ENCODE peak calls at places on chromosomes 2 and 18, in five cellular contexts. T is GM12878, K is IMR-90, P is HepG2, R is K562. G is an unnamed sample.

GRCh38 chr18:47756364-47757016 is 174.0 kb downstream of the SMAD2 start:
- DNase-seq in T (no peak), K (peak; percentile 33), P (peak; percentile 46), R (peak; percentile 50), G (peak; percentile 31)

GRCh38 chr2:235669269-235669831 is 175.5 kb downstream of the AGAP1 start:
- DNase-seq in T (no peak), K (peak; percentile 58), P (peak; percentile 69), R (no peak), G (peak; percentile 82)

GRCh38 chr2:198220727-198221337 is 416.4 kb downstream of the PLCL1 start:
- DNase-seq in T (no peak), K (no peak), P (no peak), R (no peak), G (no peak)

GRCh38 chr2:110674620-110675555 is 3.0 kb downstream of the BUB1 start:
- DNase-seq in T (peak; percentile 98), K (peak; percentile 50), P (no peak), R (no peak), G (peak; percentile 26)

GRCh38 chr2:180644709-180645108 is 335.7 kb upstream of the UBE2E3 start:
- DNase-seq in T (no peak), K (peak; percentile 96), P (no peak), R (no peak), G (peak; percentile 32)

GRCh38 chr2:195646424-195646823 is 10.6 kb upstream of the SLC39A10 start:
- DNase-seq in T (no peak), K (no peak), P (no peak), R (peak; percentile 9), G (no peak)

GRCh38 chr2:225948903-225949302 is 549.4 kb downstream of the NYAP2 start:
- DNase-seq in T (no peak), K (no peak), P (no peak), R (no peak), G (no peak)

GRCh38 chr2:12702661-12703121 is 14.0 kb upstream of the TRIB2 start:
- DNase-seq in T (no peak), K (peak; percentile 90), P (no peak), R (no peak), G (no peak)

GRCh38 chr2:80001704-80002103 is 302.8 kb downstream of the LRRTM1 start:
- DNase-seq in T (no peak), K (peak; percentile 75), P (no peak), R (no peak), G (no peak)

GRCh38 chr2:178271629-178272333 is 77.5 kb downstream of the OSBPL6 start:
- DNase-seq in T (no peak), K (peak; percentile 70), P (no peak), R (no peak), G (no peak)

GRCh38 chr2:20167356-20167755 is 57.6 kb downstream of the SDC1 start:
- DNase-seq in T (no peak), K (no peak), P (no peak), R (no peak), G (no peak)

GRCh38 chr18:50933684-50934083 is 34.2 kb upstream of the ELAC1 start:
- DNase-seq in T (no peak), K (no peak), P (no peak), R (no peak), G (no peak)

GRCh38 chr2:160224060-160224459 is 24.0 kb upstream of the ITGB6 start:
- DNase-seq in T (peak; percentile 67), K (peak; percentile 98), P (peak; percentile 69), R (peak; percentile 28), G (peak; percentile 92)

GRCh38 chr2:159078443-159078842 is 110.0 kb downstream of the TANC1 start:
- DNase-seq in T (no peak), K (no peak), P (no peak), R (no peak), G (no peak)

GRCh38 chr2:61016392-61017002 is 1.0 kb upstream of the PEX13 start:
- DNase-seq in T (no peak), K (no peak), P (peak; percentile 46), R (no peak), G (peak; percentile 20)

GRCh38 chr2:204491528-204491927 is 53.7 kb upstream of the PARD3B start:
- DNase-seq in T (no peak), K (no peak), P (no peak), R (no peak), G (no peak)

GRCh38 chr18:45221363-45221762 is 393.9 kb upstream of the SLC14A2 start:
- DNase-seq in T (no peak), K (peak; percentile 37), P (no peak), R (no peak), G (no peak)

GRCh38 chr2:118089015-118089800 is 937 bp downstream of the INSIG2 start:
- DNase-seq in T (no peak), K (peak; percentile 58), P (peak; percentile 89), R (peak; percentile 22), G (peak; percentile 13)

GRCh38 chr18:48966523-48966922 is 15.8 kb upstream of the SMAD7 start:
- DNase-seq in T (no peak), K (no peak), P (no peak), R (no peak), G (no peak)

GRCh38 chr2:100941646-100942240 is 60.3 kb upstream of the RPL31 start:
- DNase-seq in T (no peak), K (peak; percentile 54), P (no peak), R (no peak), G (no peak)

GRCh38 chr2:219421323-219421722 is 3.1 kb downstream of the DES start:
- DNase-seq in T (no peak), K (no peak), P (no peak), R (no peak), G (no peak)

GRCh38 chr2:225002039-225002655 is 40.1 kb downstream of the DOCK10 start:
- DNase-seq in T (peak; percentile 60), K (peak; percentile 78), P (peak; percentile 54), R (peak; percentile 23), G (peak; percentile 10)

GRCh38 chr18:61546598-61546997 is 213.4 kb downstream of the CDH20 start:
- DNase-seq in T (no peak), K (peak; percentile 86), P (no peak), R (no peak), G (no peak)

GRCh38 chr2:39743170-39743851 is 35.7 kb downstream of the THUMPD2 start:
- DNase-seq in T (no peak), K (peak; percentile 70), P (no peak), R (no peak), G (no peak)

GRCh38 chr2:219293736-219294201 is 14.6 kb downstream of the DNAJB2 start:
- DNase-seq in T (no peak), K (no peak), P (no peak), R (no peak), G (no peak)

GRCh38 chr2:128308284-128308731 is 10.4 kb downstream of the HS6ST1 start:
- DNase-seq in T (no peak), K (no peak), P (no peak), R (no peak), G (no peak)

GRCh38 chr2:96527052-96527964 is 9.2 kb upstream of the ARID5A start:
- DNase-seq in T (no peak), K (peak; percentile 18), P (no peak), R (no peak), G (no peak)

GRCh38 chr2:197908940-197909339 is 104.5 kb downstream of the PLCL1 start:
- DNase-seq in T (no peak), K (peak; percentile 92), P (no peak), R (no peak), G (no peak)

GRCh38 chr18:50734342-50734741 is 85.5 kb downstream of the MRO start:
- DNase-seq in T (no peak), K (no peak), P (no peak), R (no peak), G (no peak)

GRCh38 chr2:134819334-134819733 is 19.1 kb upstream of the ACMSD start:
- DNase-seq in T (no peak), K (peak; percentile 74), P (no peak), R (no peak), G (peak; percentile 38)

GRCh38 chr2:241035818-241036396 is 37.5 kb downstream of the SNED1 start:
- DNase-seq in T (no peak), K (no peak), P (no peak), R (peak; percentile 25), G (no peak)

GRCh38 chr2:5690231-5690630 is 2.0 kb upstream of the SOX11 start:
- DNase-seq in T (no peak), K (peak; percentile 28), P (no peak), R (no peak), G (no peak)

GRCh38 chr2:5692561-5693287 is 540 bp downstream of the SOX11 start:
- DNase-seq in T (no peak), K (peak; percentile 44), P (no peak), R (no peak), G (peak; percentile 10)

GRCh38 chr2:5689790-5690189 is 2.4 kb upstream of the SOX11 start:
- DNase-seq in T (no peak), K (no peak), P (no peak), R (no peak), G (no peak)

GRCh38 chr2:5691659-5692529 is at the start of gene SOX11:
- DNase-seq in T (no peak), K (peak; percentile 95), P (no peak), R (no peak), G (no peak)

GRCh38 chr2:5690718-5691658 is 1.2 kb upstream of the SOX11 start:
- DNase-seq in T (no peak), K (peak; percentile 66), P (no peak), R (no peak), G (no peak)
- TF ChIP-seq BHLHE40 in T (no peak), K (no peak), P (no peak), R (no peak), G (no peak)

GRCh38 chr2:113183703-113184102 is 9.9 kb downstream of the PSD4 start:
- DNase-seq in T (no peak), K (no peak), P (no peak), R (no peak), G (no peak)

GRCh38 chr2:113184531-113185230 is 10.9 kb downstream of the PSD4 start:
- DNase-seq in T (no peak), K (no peak), P (no peak), R (no peak), G (no peak)

GRCh38 chr2:113186421-113186820 is 12.7 kb downstream of the PSD4 start:
- DNase-seq in T (no peak), K (no peak), P (no peak), R (no peak), G (no peak)

GRCh38 chr2:113187771-113188170 is 14.0 kb downstream of the PSD4 start:
- DNase-seq in T (no peak), K (no peak), P (no peak), R (no peak), G (no peak)

GRCh38 chr2:113185643-113186315 is 12.0 kb downstream of the PSD4 start:
- DNase-seq in T (no peak), K (no peak), P (no peak), R (no peak), G (no peak)
- TF ChIP-seq SMC3 in T (no peak), K (no peak), P (no peak), R (no peak), G (no peak)

DNA sequence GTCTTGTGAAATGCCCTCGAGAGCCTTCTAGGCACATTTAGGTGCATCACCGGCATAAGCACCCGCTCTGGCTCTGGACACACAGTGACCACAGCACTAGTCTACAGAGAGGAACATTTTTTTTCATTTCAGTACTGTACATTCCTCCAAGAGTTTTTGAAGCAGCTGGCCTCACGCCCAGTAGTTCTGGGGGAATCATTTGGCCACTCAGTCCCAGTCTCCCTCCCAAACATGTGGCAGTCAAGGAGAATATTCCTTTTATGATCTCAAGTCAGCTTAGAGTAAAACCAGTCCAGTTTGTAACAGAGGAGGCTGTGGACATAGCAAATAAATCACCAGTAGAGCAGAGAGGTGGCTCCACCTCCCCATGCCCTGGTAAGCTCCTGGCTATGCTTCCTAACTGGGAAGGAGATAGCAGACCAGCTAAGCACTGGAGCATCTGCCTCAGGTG is 48.1 kb downstream of the KCNE4 start:
- DNase-seq in T (no peak), K (peak; percentile 77), P (no peak), R (no peak), G (no peak)
- TF ChIP-seq BHLHE40 in T (no peak), K (no peak), P (no peak), R (no peak), G (no peak)

GRCh38 chr2:104028066-104028465 is 825.8 kb upstream of the POU3F3 start:
- DNase-seq in T (no peak), K (no peak), P (no peak), R (no peak), G (no peak)
- TF ChIP-seq SMC3 in T (no peak), K (no peak), P (no peak), R (no peak), G (no peak)